ENCODE peak calls at places on chromosomes 2 and 18, in ten cellular contexts. K, U, L, E, A, B, H, Y, Z and M are unnamed samples.
A peak's percentile ranks its signal among the peaks of the same experiment; 100 is the strongest.

GRCh38 chr2:134218928-134219707 is 34.8 kb upstream of the MGAT5 start:
- DNase-seq in A (no peak), L (no peak), B (no peak), E (no peak), Y (no peak), U (peak; percentile 75), H (no peak), Z (no peak), K (no peak), M (peak; percentile 30)

GRCh38 chr2:236657215-236657614 is 87.6 kb downstream of the ACKR3 start:
- DNase-seq in K (no peak), L (no peak), U (no peak), E (no peak), A (no peak), Y (no peak), Z (no peak), B (no peak), H (no peak), M (no peak)

GRCh38 chr2:69017080-69017479 is 4.1 kb downstream of the ANTXR1 start:
- DNase-seq in E (no peak), B (peak; percentile 57), Y (no peak), A (no peak), U (peak; percentile 48), L (peak; percentile 73), H (no peak), K (no peak), Z (no peak), M (no peak)

GRCh38 chr2:231890896-231891513 is 35.2 kb downstream of the NPPC start:
- DNase-seq in Y (peak; percentile 13), H (no peak), Z (no peak), E (no peak), A (peak; percentile 86), L (no peak), K (no peak), B (no peak), U (no peak), M (no peak)

GRCh38 chr2:7203056-7203467 is 285.9 kb downstream of the RNF144A start:
- DNase-seq in B (peak; percentile 71), Y (peak; percentile 33), Z (no peak), E (no peak), K (peak; percentile 17), L (peak; percentile 67), H (peak; percentile 71), A (peak; percentile 42), U (peak; percentile 88), M (peak; percentile 28)

GRCh38 chr18:35406666-35407065 is 29.5 kb upstream of the ZNF396 start:
- DNase-seq in Z (no peak), U (no peak), L (no peak), H (no peak), K (no peak), A (no peak), B (no peak), Y (no peak), E (no peak), M (no peak)

GRCh38 chr18:45687617-45688016 is 36.4 kb upstream of the SLC14A1 start:
- DNase-seq in U (peak; percentile 72), A (no peak), Y (no peak), L (no peak), B (no peak), Z (no peak), H (no peak), K (no peak), E (no peak), M (peak; percentile 64)

GRCh38 chr18:8601277-8602032 is 7.8 kb upstream of the RAB12 start:
- DNase-seq in U (no peak), E (no peak), H (no peak), Z (no peak), B (no peak), A (no peak), K (no peak), Y (no peak), L (no peak), M (no peak)

GRCh38 chr18:41745166-41746049 is 209.6 kb upstream of the PIK3C3 start:
- DNase-seq in U (peak; percentile 57), Y (peak; percentile 71), E (no peak), L (peak; percentile 49), B (peak; percentile 58), A (peak; percentile 39), Z (no peak), H (peak; percentile 83), K (no peak), M (no peak)

GRCh38 chr2:160039166-160039903 is 23.1 kb downstream of the PLA2R1 start:
- DNase-seq in E (no peak), A (no peak), U (no peak), L (peak; percentile 86), B (peak; percentile 81), Y (peak; percentile 100), K (no peak), H (no peak), Z (no peak), M (no peak)

GRCh38 chr2:177612651-177613050 is 220.1 kb downstream of the AGPS start:
- DNase-seq in E (no peak), U (no peak), H (no peak), K (no peak), Z (no peak), B (no peak), Y (no peak), A (no peak), L (no peak), M (no peak)